ENCODE peak calls at places on chromosome 11, in eight cellular contexts. J is A549, A is transverse colon, D is tibial nerve, C is heart left ventricle, F is ovary, V is endothelial cell of umbilical vein, G is sigmoid colon. Q is an unnamed sample.

GRCh38 chr11:35038211-35038930 is 100.6 kb upstream of the CD44 start:
- DNase-seq in C (no peak), D (no peak), A (no peak), F (no peak), G (no peak), V (no peak), J (no peak), Q (no peak)

GRCh38 chr11:78270993-78271392 is 82.3 kb downstream of the USP35 start:
- DNase-seq in J (no peak), F (no peak), G (no peak), V (no peak), C (no peak), A (no peak), D (no peak), Q (no peak)

GRCh38 chr11:2361565-2361964 is 15.5 kb upstream of the CD81 start:
- DNase-seq in V (no peak), A (no peak), C (no peak), G (no peak), J (no peak), F (no peak), D (no peak), Q (no peak)

GRCh38 chr11:87290304-87290922 is 252.7 kb downstream of the TMEM135 start:
- DNase-seq in J (peak), F (no peak), V (peak), D (no peak), A (no peak), G (no peak), C (no peak), Q (peak)

GRCh38 chr11:105937738-105938137 is 84.3 kb downstream of the MSANTD4 start:
- DNase-seq in D (no peak), V (peak), G (no peak), F (no peak), J (no peak), A (no peak), C (no peak), Q (no peak)

GRCh38 chr11:73192272-73192671 is 25.8 kb upstream of the P2RY2 start:
- DNase-seq in C (no peak), G (peak), J (no peak), V (no peak), D (no peak), F (no peak), A (no peak), Q (no peak)

GRCh38 chr11:13384837-13385417 is 78.1 kb downstream of the BTBD10 start:
- DNase-seq in A (peak), F (peak), C (no peak), J (peak), D (no peak), V (peak), G (no peak), Q (peak)

GRCh38 chr11:128036556-128037093 is 550.7 kb downstream of the ETS1 start:
- DNase-seq in G (no peak), A (no peak), C (no peak), V (no peak), F (no peak), J (no peak), D (no peak), Q (no peak)

GRCh38 chr11:11931461-11932055 is 76.9 kb downstream of the DKK3 start:
- DNase-seq in C (no peak), F (peak), A (no peak), G (no peak), V (peak), J (peak), D (no peak), Q (peak)

GRCh38 chr11:128871165-128871564 is 4.1 kb upstream of the KCNJ1 start:
- DNase-seq in C (no peak), A (no peak), G (no peak), J (no peak), D (no peak), F (no peak), V (no peak), Q (no peak)

GRCh38 chr11:84103096-84103495 is 816.9 kb upstream of the CCDC90B start:
- DNase-seq in C (no peak), D (no peak), A (no peak), F (no peak), V (no peak), J (no peak), G (no peak), Q (no peak)

GRCh38 chr11:8905528-8906165 is 5.3 kb upstream of the AKIP1 start:
- DNase-seq in F (no peak), A (no peak), C (no peak), J (peak), V (no peak), G (no peak), D (no peak), Q (no peak)

GRCh38 chr11:92929168-92930053 is 40.0 kb upstream of the MTNR1B start:
- DNase-seq in D (no peak), V (no peak), F (no peak), G (no peak), C (no peak), J (no peak), A (no peak), Q (no peak)

GRCh38 chr11:72223615-72224586 is 666 bp upstream of the INPPL1 start:
- DNase-seq in A (peak), D (no peak), F (peak), V (peak), G (peak), J (peak), C (peak), Q (no peak)

GRCh38 chr11:130725417-130726233 is 190.7 kb downstream of the SNX19 start:
- DNase-seq in C (no peak), A (no peak), F (no peak), V (peak), D (no peak), G (no peak), J (no peak), Q (no peak)

GRCh38 chr11:762421-763072 is 14.7 kb downstream of the GATD1 start:
- DNase-seq in J (peak), A (peak), V (no peak), F (no peak), C (peak), G (no peak), D (no peak), Q (no peak)

GRCh38 chr11:92453055-92453454 is 228.4 kb downstream of the FAT3 start:
- DNase-seq in J (no peak), V (no peak), C (no peak), A (no peak), F (no peak), G (no peak), D (no peak), Q (no peak)

GRCh38 chr11:63785823-63786222 is 17.2 kb upstream of the ZFTA start:
- DNase-seq in G (no peak), A (no peak), V (no peak), D (no peak), F (no peak), C (no peak), J (no peak), Q (no peak)
- TF ChIP-seq POLR2A in G (no peak), A (no peak), V (no peak), D (no peak), F (no peak), C (no peak), J (no peak), Q (no peak)

GRCh38 chr11:65488273-65489058 is 10.4 kb upstream of the MALAT1 start:
- DNase-seq in V (peak), G (peak), J (peak), F (peak), D (no peak), A (peak), C (no peak), Q (no peak)
- TF ChIP-seq POLR2A in V (no peak), G (no peak), J (no peak), F (no peak), D (no peak), A (peak), C (no peak), Q (no peak)

DNA sequence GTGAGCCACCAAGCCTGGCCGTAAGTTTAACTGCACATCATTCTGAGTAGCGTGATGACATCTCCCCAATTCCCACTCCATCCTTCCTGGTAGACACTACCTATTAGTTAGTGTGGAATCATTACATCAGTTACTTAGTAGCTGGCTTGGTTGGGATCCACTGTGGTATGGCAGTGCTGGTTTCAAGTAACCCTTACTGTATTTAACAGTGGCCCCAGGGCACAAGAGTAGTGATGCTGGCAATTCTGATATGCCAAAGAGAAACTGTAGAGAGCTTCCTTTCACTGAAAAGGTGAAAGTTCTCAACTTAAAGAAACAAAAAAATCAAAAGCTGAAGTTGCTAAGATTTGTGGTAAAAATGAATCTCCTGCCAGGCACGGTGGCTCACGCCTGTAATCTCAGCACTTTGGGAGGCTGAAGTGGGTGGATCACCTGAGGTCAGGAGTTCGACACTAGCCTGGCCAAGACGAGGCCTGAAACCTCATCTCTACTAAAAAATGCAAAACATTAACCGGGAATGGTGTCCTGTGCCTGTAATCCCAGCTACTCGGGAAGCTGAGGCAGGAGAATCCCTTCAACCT is 27.2 kb downstream of the RHOD start:
- DNase-seq in G (no peak), J (no peak), F (no peak), C (no peak), V (no peak), A (no peak), D (no peak), Q (no peak)
- TF ChIP-seq POLR2A in G (no peak), J (no peak), F (no peak), C (no peak), V (no peak), A (no peak), D (no peak), Q (no peak)

GRCh38 chr11:126589492-126589803 is 234.0 kb downstream of the ST3GAL4 start:
- DNase-seq in J (no peak), G (no peak), V (no peak), C (no peak), F (no peak), A (no peak), D (no peak), Q (no peak)

GRCh38 chr11:126585388-126586302 is 230.2 kb downstream of the ST3GAL4 start:
- DNase-seq in V (peak), F (peak), A (peak), J (peak), C (peak), D (peak), G (peak), Q (no peak)

GRCh38 chr11:126591966-126592489 is 236.5 kb downstream of the ST3GAL4 start:
- DNase-seq in A (no peak), J (no peak), V (no peak), F (no peak), D (no peak), C (no peak), G (no peak), Q (no peak)

GRCh38 chr11:126586303-126586627 is 230.8 kb downstream of the ST3GAL4 start:
- DNase-seq in F (no peak), G (no peak), V (no peak), A (no peak), C (no peak), D (no peak), J (no peak), Q (no peak)

GRCh38 chr11:126588630-126589491 is 233.4 kb downstream of the ST3GAL4 start:
- DNase-seq in G (no peak), J (no peak), V (no peak), F (no peak), A (no peak), C (no peak), D (no peak), Q (no peak)
- TF ChIP-seq POLR2A in G (no peak), J (no peak), V (no peak), F (no peak), A (no peak), C (no peak), D (no peak), Q (no peak)

DNA sequence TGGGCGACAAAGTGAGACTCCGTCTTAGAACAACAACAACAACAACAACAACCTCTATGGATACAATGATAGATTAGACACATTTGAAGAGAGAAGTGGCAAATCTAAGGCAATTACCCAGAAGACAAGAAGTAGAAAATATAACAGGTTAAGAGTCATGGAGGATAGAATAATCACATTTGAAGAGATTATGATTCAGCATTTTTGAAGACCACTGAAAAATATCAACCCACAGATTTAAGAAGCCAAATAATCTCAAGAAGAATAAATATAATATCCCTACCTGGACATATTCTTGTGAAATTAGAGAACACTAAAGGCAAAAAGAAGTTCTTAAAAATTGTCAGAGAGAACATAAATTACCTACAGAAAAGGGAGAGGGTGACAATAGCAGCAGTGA is 7.9 kb downstream of the LDHC start:
- DNase-seq in V (peak), F (no peak), A (no peak), G (no peak), D (no peak), J (no peak), C (no peak), Q (no peak)
- TF ChIP-seq POLR2A in V (no peak), F (no peak), A (no peak), G (no peak), D (no peak), J (no peak), C (no peak), Q (no peak)

GRCh38 chr11:118417801-118418200 is 16.4 kb downstream of the ATP5MG start:
- DNase-seq in F (no peak), D (no peak), G (no peak), A (no peak), J (no peak), C (no peak), V (no peak), Q (no peak)

GRCh38 chr11:118412921-118413320 is 11.5 kb downstream of the ATP5MG start:
- DNase-seq in A (no peak), D (no peak), F (no peak), G (no peak), V (no peak), C (no peak), J (no peak), Q (no peak)

GRCh38 chr11:118415051-118415738 is 13.8 kb downstream of the ATP5MG start:
- DNase-seq in D (no peak), V (no peak), G (no peak), C (no peak), J (no peak), A (no peak), F (no peak), Q (no peak)

GRCh38 chr11:118418770-118419169 is 17.4 kb downstream of the ATP5MG start:
- DNase-seq in A (no peak), C (no peak), F (no peak), G (no peak), D (no peak), J (no peak), V (no peak), Q (no peak)

GRCh38 chr11:118415739-118416068 is 14.3 kb downstream of the ATP5MG start:
- DNase-seq in D (no peak), C (no peak), A (peak), J (peak), F (no peak), V (peak), G (peak), Q (no peak)
- TF ChIP-seq POLR2A in D (no peak), C (no peak), A (no peak), J (no peak), F (no peak), V (no peak), G (no peak), Q (no peak)

GRCh38 chr11:121231576-121232278 is 60.8 kb upstream of the SC5D start:
- DNase-seq in V (no peak), F (no peak), C (no peak), D (no peak), J (no peak), A (peak), G (no peak), Q (peak)
- TF ChIP-seq POLR2A in V (no peak), F (no peak), C (no peak), D (no peak), J (no peak), A (no peak), G (no peak), Q (no peak)